ENCODE peak calls at places on chromosomes 3 and 15, in nine cellular contexts. G is Peyer's patch, B is uterus, V is A549, O is suprapubic skin, L is ovary, F is body of pancreas, E is gastrocnemius medialis, I is upper lobe of left lung. N is an unnamed sample.

GRCh38 chr15:66948294-66948693 is 117.1 kb upstream of the SMAD3 start:
- DNase-seq in G (no peak), B (no peak), V (no peak), O (no peak), L (no peak), F (no peak), E (no peak), I (no peak), N (no peak)

GRCh38 chr3:152197451-152197850 is 71.3 kb upstream of the MBNL1 start:
- DNase-seq in G (no peak), B (no peak), V (no peak), O (no peak), L (no peak), F (no peak), E (no peak), I (no peak), N (no peak)

GRCh38 chr3:32018723-32019564 is 37.4 kb downstream of the ZNF860 start:
- DNase-seq in G (no peak), B (no peak), V (peak), O (no peak), L (no peak), F (no peak), E (no peak), I (no peak), N (no peak)

GRCh38 chr15:67189326-67190051 is 65.0 kb downstream of the AAGAB start:
- DNase-seq in G (no peak), B (peak), V (no peak), O (peak), L (peak), F (peak), E (peak), I (no peak), N (peak)

GRCh38 chr3:32176989-32177701 is 61.3 kb upstream of the CMTM8 start:
- DNase-seq in G (peak), B (no peak), V (peak), O (no peak), L (no peak), F (peak), E (no peak), I (peak), N (no peak)

GRCh38 chr3:29478671-29479070 is 197.8 kb downstream of the RBMS3 start:
- DNase-seq in G (no peak), B (no peak), V (no peak), O (no peak), L (no peak), F (no peak), E (no peak), I (no peak), N (no peak)

GRCh38 chr3:83513677-83514076 is 1445.1 kb upstream of the CADM2 start:
- DNase-seq in G (no peak), B (no peak), V (no peak), O (no peak), L (no peak), F (no peak), E (no peak), I (no peak), N (no peak)

GRCh38 chr3:126320517-126321293 is 36.5 kb downstream of the KLF15 start:
- DNase-seq in G (no peak), B (no peak), V (no peak), O (no peak), L (peak), F (no peak), E (no peak), I (no peak), N (peak)

GRCh38 chr3:43391621-43392020 is 105.3 kb downstream of the SNRK start:
- DNase-seq in G (no peak), B (no peak), V (no peak), O (no peak), L (no peak), F (peak), E (no peak), I (no peak), N (no peak)

GRCh38 chr3:190382082-190382481 is 5.9 kb upstream of the CLDN16 start:
- DNase-seq in G (no peak), B (no peak), V (no peak), O (no peak), L (no peak), F (no peak), E (no peak), I (no peak), N (no peak)

GRCh38 chr3:142497729-142498128 is 49.9 kb upstream of the XRN1 start:
- DNase-seq in G (no peak), B (no peak), V (no peak), O (no peak), L (no peak), F (no peak), E (no peak), I (no peak), N (no peak)

GRCh38 chr3:7546219-7546618 is 685.3 kb downstream of the GRM7 start:
- DNase-seq in G (no peak), B (no peak), V (no peak), O (no peak), L (no peak), F (peak), E (no peak), I (no peak), N (no peak)

GRCh38 chr15:73318463-73319351 is 50.1 kb downstream of the HCN4 start:
- DNase-seq in G (no peak), B (no peak), V (no peak), O (no peak), L (peak), F (peak), E (no peak), I (peak), N (peak)

GRCh38 chr15:95446854-95447253 is 883.6 kb upstream of the NR2F2 start:
- DNase-seq in G (no peak), B (no peak), V (no peak), O (no peak), L (no peak), F (no peak), E (no peak), I (no peak), N (no peak)

GRCh38 chr3:170599083-170599482 is 13.2 kb upstream of the SLC7A14 start:
- DNase-seq in G (no peak), B (no peak), V (no peak), O (no peak), L (no peak), F (no peak), E (no peak), I (no peak), N (no peak)

GRCh38 chr3:65291448-65292091 is 603.8 kb upstream of the ADAMTS9 start:
- DNase-seq in G (no peak), B (no peak), V (no peak), O (no peak), L (no peak), F (peak), E (no peak), I (no peak), N (no peak)

GRCh38 chr3:104909721-104910120 is 457.0 kb upstream of the ALCAM start:
- DNase-seq in G (no peak), B (no peak), V (no peak), O (no peak), L (no peak), F (no peak), E (no peak), I (no peak), N (no peak)

GRCh38 chr15:43270676-43271306 is 4.1 kb upstream of the TGM5 start:
- DNase-seq in G (peak), B (no peak), V (no peak), O (no peak), L (no peak), F (no peak), E (no peak), I (peak), N (peak)

GRCh38 chr15:74893627-74894026 is 3.8 kb downstream of the MPI start:
- DNase-seq in G (no peak), B (no peak), V (no peak), O (no peak), L (no peak), F (no peak), E (no peak), I (no peak), N (no peak)

GRCh38 chr3:103002447-103002846 is 567.6 kb downstream of the ZPLD1 start:
- DNase-seq in G (no peak), B (no peak), V (no peak), O (no peak), L (no peak), F (no peak), E (no peak), I (no peak), N (no peak)

GRCh38 chr3:196141866-196142673 is 60.2 kb upstream of the TFRC start:
- DNase-seq in G (no peak), B (no peak), V (no peak), O (no peak), L (no peak), F (peak), E (no peak), I (peak), N (no peak)

GRCh38 chr3:196145420-196146262 is 63.8 kb upstream of the TFRC start:
- DNase-seq in G (no peak), B (no peak), V (no peak), O (no peak), L (no peak), F (no peak), E (no peak), I (no peak), N (no peak)

GRCh38 chr3:196142674-196142988 is 60.7 kb upstream of the TFRC start:
- DNase-seq in G (no peak), B (no peak), V (no peak), O (no peak), L (no peak), F (no peak), E (no peak), I (no peak), N (no peak)

GRCh38 chr3:196143708-196144382 is 62.0 kb upstream of the TFRC start:
- DNase-seq in G (no peak), B (no peak), V (no peak), O (no peak), L (no peak), F (no peak), E (no peak), I (no peak), N (no peak)

DNA sequence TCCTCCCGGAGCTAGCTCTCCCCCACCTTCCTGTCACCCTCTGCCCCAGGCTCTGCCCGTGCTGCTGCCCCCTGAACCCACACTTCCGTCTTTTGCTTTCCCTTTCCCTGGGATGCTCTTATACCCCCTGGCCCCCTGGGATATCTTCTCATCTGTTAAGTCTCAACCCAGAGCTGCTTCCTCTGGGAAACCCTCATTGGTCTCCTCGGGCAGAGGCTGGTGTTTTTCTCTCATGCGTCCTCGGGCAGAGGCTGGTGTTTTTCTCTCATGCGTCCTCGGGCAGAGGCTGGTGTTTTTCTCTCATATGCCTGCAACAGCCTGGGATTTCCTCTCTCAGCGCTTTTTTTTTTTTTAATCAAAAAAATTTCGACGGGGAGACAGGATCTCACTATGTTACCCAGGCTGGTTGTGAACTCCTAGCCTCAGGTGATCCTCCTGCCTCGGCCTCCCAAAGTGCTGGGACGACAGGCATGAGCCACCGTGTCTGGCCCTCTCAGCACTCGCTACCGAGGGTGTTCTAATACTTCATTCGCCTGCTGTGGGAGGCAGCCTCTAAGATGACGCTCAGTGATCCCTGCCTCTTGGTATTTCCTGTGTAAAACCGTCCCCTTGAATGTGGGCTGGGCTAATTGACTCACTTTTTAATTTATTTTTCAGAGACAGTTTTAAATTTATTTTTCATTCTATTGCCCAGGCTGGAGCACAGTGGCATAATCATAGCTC is 62.7 kb upstream of the TFRC start:
- DNase-seq in G (no peak), B (no peak), V (no peak), O (no peak), L (no peak), F (no peak), E (no peak), I (no peak), N (no peak)
- TF ChIP-seq POLR2A in G (no peak), B (no peak), V (no peak), O (no peak), L (no peak), F (no peak), E (no peak), I (no peak), N (no peak)

DNA sequence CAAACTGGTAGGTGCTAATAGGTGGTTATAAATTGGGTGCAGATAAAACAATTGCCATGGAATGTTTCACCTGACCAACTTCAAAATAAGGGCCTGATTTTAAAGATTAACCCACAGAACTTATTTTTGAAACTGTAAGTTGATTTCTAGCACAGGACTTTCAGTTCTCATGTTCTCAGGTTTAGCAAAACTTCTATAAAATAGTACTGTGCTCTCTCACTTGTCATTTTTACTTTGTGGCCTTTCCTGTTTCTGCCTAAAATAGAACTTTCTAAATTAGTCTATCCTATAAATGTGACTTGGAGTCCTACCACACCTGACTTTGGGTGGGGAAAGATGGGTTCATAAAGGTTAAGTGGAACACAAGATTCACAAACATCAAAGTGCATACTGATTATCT is 38.8 kb downstream of the BTLA start:
- DNase-seq in G (no peak), B (no peak), V (no peak), O (no peak), L (no peak), F (no peak), E (no peak), I (no peak), N (no peak)
- H3K27ac ChIP-seq in G (peak), B (no peak), V (no peak), O (no peak), L (no peak), F (no peak), E (no peak), I (no peak), N (no peak)

GRCh38 chr15:98904466-98905048 is 103.0 kb downstream of the PGPEP1L start:
- DNase-seq in G (no peak), B (no peak), V (peak), O (no peak), L (no peak), F (no peak), E (no peak), I (no peak), N (no peak)
- TF ChIP-seq CTCF in G (no peak), B (peak), V (peak), O (peak), L (no peak), F (peak), E (peak), I (no peak), N (peak)

DNA sequence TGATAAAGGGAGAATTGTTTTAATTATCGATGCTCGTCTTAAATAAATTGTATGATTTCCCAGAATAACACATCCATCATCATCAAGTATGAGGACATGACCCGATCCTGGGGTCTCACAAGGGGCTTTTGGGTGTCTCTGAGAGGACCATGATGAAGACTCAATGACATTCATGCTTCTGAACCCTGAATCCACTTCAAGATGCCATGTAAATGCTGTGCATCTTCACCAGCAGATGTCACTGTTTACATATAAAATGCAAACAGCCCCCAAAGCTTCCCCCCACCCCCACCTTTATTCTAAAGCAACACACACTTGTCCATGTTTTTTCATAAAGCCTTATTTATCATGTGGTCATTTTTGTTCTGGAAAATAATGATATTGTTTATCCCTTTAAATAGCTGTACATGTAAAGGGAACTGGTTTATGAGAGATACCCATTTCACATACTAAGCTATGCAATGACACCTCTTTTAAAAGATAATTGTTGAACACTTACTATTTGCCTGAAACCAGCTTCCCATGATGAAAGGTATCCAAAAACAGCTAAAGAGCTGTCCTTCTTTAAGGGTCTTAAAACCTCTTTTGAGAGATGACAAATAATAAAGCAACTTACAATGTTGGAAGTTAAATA is 69.7 kb upstream of the UBE3A start:
- DNase-seq in G (no peak), B (no peak), V (peak), O (no peak), L (no peak), F (no peak), E (no peak), I (no peak), N (no peak)
- TF ChIP-seq POLR2A in G (no peak), B (no peak), V (no peak), O (no peak), L (no peak), F (no peak), E (no peak), I (no peak), N (no peak)

GRCh38 chr3:188052966-188053340 is 101.0 kb upstream of the LPP start:
- DNase-seq in G (no peak), B (no peak), V (no peak), O (no peak), L (no peak), F (no peak), E (no peak), I (no peak), N (no peak)
- H3K27ac ChIP-seq in G (peak), B (peak), V (no peak), O (no peak), L (peak), F (no peak), E (peak), I (no peak), N (no peak)

GRCh38 chr3:194925614-194926013 is 239.9 kb downstream of the FAM43A start:
- DNase-seq in G (no peak), B (no peak), V (no peak), O (no peak), L (no peak), F (no peak), E (no peak), I (no peak), N (no peak)

GRCh38 chr3:194930439-194931204 is 244.9 kb downstream of the FAM43A start:
- DNase-seq in G (no peak), B (peak), V (no peak), O (no peak), L (peak), F (peak), E (no peak), I (peak), N (peak)

GRCh38 chr3:194931366-194931765 is 245.7 kb downstream of the FAM43A start:
- DNase-seq in G (no peak), B (no peak), V (no peak), O (no peak), L (no peak), F (no peak), E (no peak), I (no peak), N (no peak)

GRCh38 chr3:194928183-194928736 is 242.6 kb downstream of the FAM43A start:
- DNase-seq in G (no peak), B (no peak), V (no peak), O (no peak), L (no peak), F (no peak), E (no peak), I (no peak), N (no peak)

DNA sequence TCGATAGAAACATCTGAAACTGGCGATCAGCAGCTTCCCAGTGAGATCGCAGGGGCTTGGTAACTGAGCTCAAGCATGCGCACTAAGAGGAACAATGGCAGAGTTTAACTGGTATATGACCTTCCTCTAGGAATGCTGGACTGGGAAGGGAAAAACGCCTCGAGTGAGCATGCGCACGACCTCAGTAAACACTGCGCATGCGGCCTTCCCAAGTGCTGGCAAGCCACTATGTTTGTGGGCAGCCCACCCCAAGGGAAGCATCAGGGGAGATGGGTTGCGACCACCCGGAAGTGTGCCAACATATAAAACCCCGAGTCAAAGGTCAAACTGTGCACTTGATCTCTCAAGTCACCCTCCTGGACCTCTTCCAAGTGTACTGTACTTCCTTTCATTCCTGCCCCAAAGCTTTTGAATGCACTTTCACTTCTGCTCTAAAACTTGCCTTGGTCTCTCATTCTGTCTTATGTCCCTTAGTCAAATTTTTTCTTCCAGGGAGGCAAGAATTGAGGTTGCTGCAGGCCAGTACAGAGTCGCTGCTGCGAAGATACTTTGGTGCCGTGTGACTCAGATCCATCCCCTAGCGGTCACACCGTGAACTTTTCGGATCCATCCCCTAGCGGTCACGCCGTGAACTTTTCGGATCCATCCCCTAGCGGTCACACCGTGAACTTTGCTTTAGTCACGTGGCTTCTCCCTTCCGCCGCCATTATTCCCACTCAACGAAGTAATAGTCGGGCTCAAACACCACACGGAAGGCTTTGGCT is 243.3 kb downstream of the FAM43A start:
- DNase-seq in G (no peak), B (no peak), V (no peak), O (no peak), L (no peak), F (no peak), E (no peak), I (no peak), N (no peak)
- TF ChIP-seq CTCF in G (peak), B (no peak), V (no peak), O (peak), L (no peak), F (peak), E (no peak), I (peak), N (peak)

GRCh38 chr15:90872481-90873184 is 4.2 kb downstream of the FURIN start:
- DNase-seq in G (no peak), B (peak), V (no peak), O (no peak), L (no peak), F (peak), E (peak), I (no peak), N (peak)
- TF ChIP-seq POLR2A in G (no peak), B (no peak), V (no peak), O (no peak), L (no peak), F (peak), E (peak), I (peak), N (no peak)

GRCh38 chr3:129556358-129556695 is 13.4 kb downstream of the H1-8 start:
- DNase-seq in G (no peak), B (no peak), V (no peak), O (no peak), L (no peak), F (no peak), E (no peak), I (no peak), N (no peak)

GRCh38 chr3:129555616-129556357 is 12.8 kb downstream of the H1-8 start:
- DNase-seq in G (no peak), B (no peak), V (no peak), O (no peak), L (no peak), F (no peak), E (no peak), I (no peak), N (no peak)

GRCh38 chr3:129557737-129558037 is 14.7 kb downstream of the H1-8 start:
- DNase-seq in G (no peak), B (no peak), V (no peak), O (no peak), L (no peak), F (no peak), E (no peak), I (no peak), N (no peak)

GRCh38 chr3:129558076-129558771 is 15.2 kb downstream of the H1-8 start:
- DNase-seq in G (no peak), B (no peak), V (no peak), O (no peak), L (no peak), F (no peak), E (no peak), I (no peak), N (no peak)

GRCh38 chr3:129556890-129557736 is 14.1 kb downstream of the H1-8 start:
- DNase-seq in G (no peak), B (no peak), V (no peak), O (peak), L (no peak), F (no peak), E (no peak), I (no peak), N (no peak)
- H3K27ac ChIP-seq in G (peak), B (peak), V (no peak), O (peak), L (no peak), F (no peak), E (no peak), I (peak), N (peak)

N was measured in spleen.